ENCODE peak calls at places on chromosomes 3 and 15, in four cellular contexts. V, J, D and Q are unnamed samples.

GRCh38 chr3:89107461-89108035 is at the start of gene EPHA3:
- DNase-seq in V (peak; percentile 35), J (peak; percentile 5), D (peak; percentile 89), Q (peak; percentile 67)

GRCh38 chr3:43773273-43774104 is 82.8 kb downstream of the ABHD5 start:
- DNase-seq in J (no peak), D (no peak), V (no peak), Q (peak; percentile 76)

GRCh38 chr15:74025436-74025835 is 30.9 kb downstream of the PML start:
- DNase-seq in J (peak; percentile 34), V (no peak), D (no peak), Q (no peak)

GRCh38 chr15:57509965-57510364 is 81.7 kb upstream of the MYZAP start:
- DNase-seq in D (no peak), J (peak; percentile 61), V (no peak), Q (no peak)

GRCh38 chr15:95345867-95346266 is 984.6 kb upstream of the NR2F2 start:
- DNase-seq in V (no peak), J (no peak), D (no peak), Q (no peak)

GRCh38 chr3:134485075-134485536 is 679 bp downstream of the ANAPC13 start:
- DNase-seq in D (peak; percentile 24), V (no peak), J (peak; percentile 57), Q (no peak)

GRCh38 chr15:92806763-92807162 is 93.4 kb upstream of the CHD2 start:
- DNase-seq in V (no peak), D (no peak), J (no peak), Q (no peak)

GRCh38 chr3:16066975-16067374 is 107.5 kb upstream of the GALNT15 start:
- DNase-seq in V (no peak), J (no peak), D (no peak), Q (no peak)

GRCh38 chr3:86801921-86802320 is 189.0 kb downstream of the VGLL3 start:
- DNase-seq in V (no peak), J (no peak), D (no peak), Q (no peak)

GRCh38 chr3:113234688-113235260 is 23.4 kb downstream of the BOC start:
- DNase-seq in J (no peak), V (no peak), D (no peak), Q (no peak)

GRCh38 chr3:168885028-168885427 is 778.5 kb downstream of the MECOM start:
- DNase-seq in J (no peak), D (no peak), V (no peak), Q (no peak)

GRCh38 chr15:44193651-44194396 is 1.2 kb downstream of the FRMD5 start:
- DNase-seq in V (no peak), D (no peak), J (peak; percentile 14), Q (no peak)

GRCh38 chr3:172607305-172608121 is 84.3 kb upstream of the TNFSF10 start:
- DNase-seq in D (peak; percentile 60), J (peak; percentile 94), V (no peak), Q (no peak)

GRCh38 chr15:39851505-39852082 is 68.5 kb downstream of the GPR176 start:
- DNase-seq in D (no peak), V (no peak), J (no peak), Q (no peak)

GRCh38 chr3:171810278-171811058 is at the start of gene PLD1:
- DNase-seq in D (peak; percentile 97), V (peak; percentile 91), J (peak; percentile 78), Q (peak; percentile 86)

GRCh38 chr15:80985976-80986375 is 3.6 kb downstream of the MESD start:
- DNase-seq in V (no peak), D (no peak), J (no peak), Q (no peak)

GRCh38 chr3:60055765-60056164 is 1005.9 kb upstream of the CFAP20DC start:
- DNase-seq in J (no peak), V (no peak), D (no peak), Q (no peak)